ENCODE peak calls at places on chromosome 10, in six cellular contexts. I is fibroblast of mammary gland, Z is fibroblast of lung, A is right lobe of liver, U is breast epithelium, R is kidney epithelial cell. E is an unnamed sample.

GRCh38 chr10:18362892-18363291 is 222.7 kb downstream of the CACNB2 start:
- DNase-seq in Z (no peak), I (no peak), A (no peak), R (no peak), U (no peak), E (no peak)

GRCh38 chr10:78408671-78409472 is 375.2 kb downstream of the RPS24 start:
- DNase-seq in U (peak; percentile 84), Z (peak; percentile 21), I (peak; percentile 21), R (no peak), A (peak; percentile 82), E (no peak)

GRCh38 chr10:9209105-9209798 is 1154.8 kb downstream of the GATA3 start:
- DNase-seq in U (peak; percentile 80), A (peak; percentile 54), I (peak; percentile 68), R (peak; percentile 16), Z (peak; percentile 66), E (peak; percentile 53)

GRCh38 chr10:43211431-43212042 is 55.3 kb downstream of the RASGEF1A start:
- DNase-seq in U (peak; percentile 12), I (no peak), Z (no peak), A (peak; percentile 8), R (no peak), E (no peak)

GRCh38 chr10:35564276-35564982 is 40.7 kb upstream of the GJD4 start:
- DNase-seq in Z (peak; percentile 38), U (no peak), R (no peak), A (peak; percentile 25), I (peak; percentile 58), E (peak; percentile 53)

GRCh38 chr10:93917064-93917391 is 23.2 kb downstream of the SLC35G1 start:
- DNase-seq in A (peak; percentile 31), I (no peak), U (no peak), R (no peak), Z (no peak), E (no peak)

GRCh38 chr10:113961261-113961938 is 82.3 kb upstream of the ADRB1 start:
- DNase-seq in R (no peak), I (no peak), A (no peak), U (no peak), Z (no peak), E (no peak)

GRCh38 chr10:69871074-69871473 is 69.4 kb downstream of the COL13A1 start:
- DNase-seq in R (no peak), U (no peak), Z (no peak), A (no peak), I (no peak), E (no peak)

GRCh38 chr10:79280956-79281355 is 66.3 kb upstream of the PPIF start:
- DNase-seq in U (no peak), Z (no peak), I (no peak), R (no peak), A (no peak), E (no peak)

GRCh38 chr10:59588791-59589190 is 120.9 kb downstream of the SLC16A9 start:
- DNase-seq in U (no peak), A (no peak), I (no peak), R (no peak), Z (no peak), E (no peak)

GRCh38 chr10:131154306-131155025 is 157.1 kb downstream of the TCERG1L start:
- DNase-seq in U (no peak), I (no peak), R (no peak), Z (no peak), A (no peak), E (no peak)

GRCh38 chr10:3911241-3911640 is 126.2 kb upstream of the KLF6 start:
- DNase-seq in I (no peak), R (no peak), Z (no peak), A (no peak), U (no peak), E (no peak)

GRCh38 chr10:46298346-46299266 is 11.8 kb downstream of the ANTXRL start:
- DNase-seq in U (no peak), A (no peak), R (no peak), Z (no peak), I (no peak), E (no peak)
- H3K4me3 ChIP-seq in U (no peak overlapping the region), A (no peak overlapping the region), R (no peak overlapping the region), Z (no peak overlapping the region), I (no peak overlapping the region), E (no peak overlapping the region)

GRCh38 chr10:64426745-64427144 is 905.5 kb downstream of the REEP3 start:
- DNase-seq in A (no peak), Z (no peak), I (no peak), R (no peak), U (no peak), E (no peak)

GRCh38 chr10:64430690-64431323 is 909.6 kb downstream of the REEP3 start:
- DNase-seq in R (peak; percentile 1), U (no peak), I (peak; percentile 11), Z (peak; percentile 5), A (no peak), E (no peak)
- TF ChIP-seq CTCF in R (peak; percentile 54), U (no peak), I (peak; percentile 20), Z (peak; percentile 28), A (peak; percentile 19), E (no peak)

DNA sequence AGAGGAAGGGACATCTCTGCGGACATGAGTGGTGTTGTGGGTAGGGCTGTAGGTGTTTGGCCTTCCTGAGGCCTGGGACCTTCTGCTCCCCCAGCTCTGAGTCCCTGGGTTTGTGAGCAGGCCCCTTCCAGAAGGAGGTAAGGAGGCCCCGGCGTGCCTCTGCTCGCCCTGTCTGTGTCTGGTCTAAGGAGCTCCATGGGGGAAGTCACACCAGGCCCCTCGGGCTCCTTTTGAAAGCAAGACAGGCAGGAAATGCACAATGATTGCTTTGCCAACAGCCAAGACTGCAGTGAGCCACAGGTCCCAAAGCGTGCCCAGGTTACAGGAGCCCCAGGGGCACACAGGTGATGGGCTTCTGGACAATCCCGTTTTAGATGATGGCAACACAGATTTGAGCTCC is 89.5 kb downstream of the FAM53B start:
- DNase-seq in A (no peak), R (no peak), Z (no peak), I (no peak), U (no peak), E (no peak)
- H3K4me3 ChIP-seq in A (no peak overlapping the region), R (no peak overlapping the region), Z (no peak overlapping the region), I (no peak overlapping the region), U (no peak overlapping the region), E (no peak overlapping the region)

GRCh38 chr10:86522385-86522855 is 828 bp upstream of the WAPL start:
- DNase-seq in R (no peak), Z (no peak), I (no peak), A (no peak), U (no peak), E (no peak)
- TF ChIP-seq CTCF in R (no peak), Z (no peak), I (no peak), A (no peak), U (no peak), E (no peak)

GRCh38 chr10:484441-484924 is 205.0 kb downstream of the DIP2C start:
- DNase-seq in R (no peak), A (peak; percentile 47), Z (peak; percentile 40), I (no peak), U (no peak), E (no peak)

GRCh38 chr10:485776-486572 is 203.5 kb downstream of the DIP2C start:
- DNase-seq in Z (peak; percentile 22), I (peak; percentile 51), R (no peak), A (no peak), U (no peak), E (no peak)

GRCh38 chr10:486668-487067 is 202.8 kb downstream of the DIP2C start:
- DNase-seq in A (no peak), R (no peak), I (no peak), U (no peak), Z (no peak), E (no peak)

GRCh38 chr10:483266-483665 is 206.2 kb downstream of the DIP2C start:
- DNase-seq in A (no peak), I (no peak), U (no peak), R (no peak), Z (no peak), E (no peak)

GRCh38 chr10:484925-485661 is 204.4 kb downstream of the DIP2C start:
- DNase-seq in I (no peak), Z (no peak), R (no peak), A (no peak), U (no peak), E (no peak)
- H3K4me3 ChIP-seq in I (no peak overlapping the region), Z (peak overlapping the region; percentile 45), R (peak overlapping the region; percentile 29), A (peak overlapping the region; percentile 49), U (peak overlapping the region; percentile 24), E (no peak overlapping the region)

DNA sequence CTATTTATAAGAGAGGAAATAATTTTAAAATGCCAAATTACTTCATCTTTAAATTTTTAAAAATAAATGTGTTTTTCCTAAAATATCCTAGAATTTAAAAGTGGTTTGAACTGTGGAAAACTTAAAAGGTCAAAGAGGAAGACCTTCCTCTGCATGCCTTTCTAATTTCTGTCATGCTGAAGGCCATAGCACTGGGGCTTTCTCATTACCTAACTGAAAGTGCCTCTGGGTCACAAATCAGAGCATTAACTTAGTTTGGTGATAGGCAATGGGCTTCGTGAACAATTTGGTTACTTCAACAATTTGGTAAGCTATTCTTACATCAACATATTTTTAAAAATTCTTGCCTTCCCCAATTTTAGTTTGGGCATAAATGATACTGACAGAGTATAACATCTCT is 100.2 kb upstream of the SAMD8 start:
- DNase-seq in A (no peak), R (no peak), Z (no peak), U (no peak), I (no peak), E (no peak)
- TF ChIP-seq CTCF in A (no peak), R (no peak), Z (no peak), U (no peak), I (no peak), E (no peak)

DNA sequence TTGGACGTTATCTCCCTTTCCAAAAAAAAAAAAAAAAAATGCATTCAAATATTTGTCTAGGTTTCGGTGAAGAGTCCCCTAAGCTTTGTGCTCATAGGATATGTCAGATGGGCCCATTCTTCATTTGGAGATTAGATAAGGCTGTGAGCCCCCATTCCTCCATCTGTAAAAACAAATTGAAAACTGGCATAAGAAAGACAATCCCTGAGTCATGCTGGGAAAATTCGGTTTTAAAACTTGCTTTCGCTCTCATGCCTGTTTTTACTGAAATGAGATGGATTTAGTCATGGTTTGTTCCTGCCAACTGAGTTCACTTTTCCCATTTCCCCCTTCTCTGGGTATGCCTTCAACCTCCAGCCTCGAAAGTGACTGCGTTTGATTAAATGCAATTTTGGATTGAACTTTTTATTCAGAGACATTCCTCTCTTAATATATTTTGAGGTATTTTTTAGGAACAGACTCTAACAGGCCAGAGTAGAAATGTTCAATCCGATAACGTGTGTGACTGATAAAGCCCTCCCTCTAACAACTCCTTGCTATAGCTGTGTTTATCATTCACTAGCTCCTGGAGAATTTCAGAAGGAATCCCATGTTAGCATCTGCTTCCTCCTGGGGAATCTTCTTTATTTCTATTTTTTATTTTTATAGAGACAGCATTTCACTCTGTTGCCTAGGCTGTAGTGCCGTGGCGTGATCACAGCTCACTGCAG is 190.9 kb upstream of the LYZL2 start:
- DNase-seq in Z (peak; percentile 88), A (no peak), R (peak; percentile 21), U (no peak), I (peak; percentile 95), E (peak; percentile 88)
- H3K4me3 ChIP-seq in Z (peak overlapping the region; percentile 18), A (no peak overlapping the region), R (no peak overlapping the region), U (no peak overlapping the region), I (no peak overlapping the region), E (peak overlapping the region; percentile 11)